ENCODE peak calls at places on chromosomes 4 and X, in nine cellular contexts. B is HFF-Myc, M is BJ, R is tibial artery, G is fibroblast of lung, L is AG04449, Y is A549, D is uterus, V is Peyer's patch. Z is an unnamed sample.
A peak's percentile ranks its signal among the peaks of the same experiment; 100 is the strongest.

GRCh38 chrX:44451056-44451455 is 91.6 kb downstream of the FUNDC1 start:
- DNase-seq in G (no peak), M (no peak), L (no peak), D (no peak), V (no peak), Y (no peak), B (no peak), R (no peak), Z (no peak)

GRCh38 chrX:40142417-40142816 is 44.7 kb upstream of the BCOR start:
- DNase-seq in L (no peak), Y (no peak), M (no peak), R (no peak), V (no peak), G (no peak), B (no peak), D (no peak), Z (no peak)

GRCh38 chr4:57095956-57096355 is 14.2 kb downstream of the IGFBP7 start:
- DNase-seq in D (no peak), V (no peak), Y (no peak), G (no peak), R (no peak), L (no peak), M (no peak), B (no peak), Z (no peak)

GRCh38 chr4:141009931-141010330 is 123.3 kb downstream of the RNF150 start:
- DNase-seq in B (no peak), V (no peak), D (no peak), R (no peak), M (no peak), Y (no peak), L (no peak), G (no peak), Z (no peak)

GRCh38 chr4:25423548-25423947 is 46.5 kb downstream of the ANAPC4 start:
- DNase-seq in M (no peak), D (no peak), L (no peak), Y (no peak), B (no peak), V (no peak), R (no peak), G (no peak), Z (no peak)

GRCh38 chr4:181661090-181661489 is 582.1 kb upstream of the TENM3 start:
- DNase-seq in V (no peak), G (peak; percentile 84), D (no peak), B (no peak), L (no peak), M (peak; percentile 41), R (no peak), Y (no peak), Z (peak; percentile 56)

GRCh38 chr4:176137626-176138025 is 57.8 kb downstream of the SPATA4 start:
- DNase-seq in Y (peak; percentile 0), G (no peak), M (peak; percentile 1), R (no peak), B (peak; percentile 12), V (no peak), L (no peak), D (no peak), Z (peak; percentile 24)

GRCh38 chr4:138875886-138876608 is 139.5 kb upstream of the NOCT start:
- DNase-seq in M (peak; percentile 82), Y (peak; percentile 67), L (peak; percentile 73), R (no peak), G (peak; percentile 37), D (no peak), V (no peak), B (peak; percentile 70), Z (peak; percentile 79)

GRCh38 chr4:90069151-90069550 is 58.0 kb upstream of the CCSER1 start:
- DNase-seq in D (no peak), B (no peak), R (no peak), L (no peak), M (no peak), V (no peak), G (no peak), Y (no peak), Z (no peak)

GRCh38 chr4:127843704-127844604 is 36.7 kb upstream of the PLK4 start:
- DNase-seq in R (no peak), M (no peak), D (no peak), L (no peak), B (no peak), G (no peak), V (no peak), Y (no peak), Z (no peak)

GRCh38 chr4:147773261-147774184 is 41.6 kb downstream of the ARHGAP10 start:
- DNase-seq in D (no peak), R (no peak), L (no peak), B (no peak), Y (no peak), M (no peak), V (no peak), G (peak; percentile 46), Z (no peak)

GRCh38 chr4:103207673-103208072 is 9.5 kb upstream of the CENPE start:
- DNase-seq in R (no peak), V (no peak), M (no peak), Y (peak; percentile 11), G (no peak), B (no peak), D (no peak), L (no peak), Z (no peak)

GRCh38 chr4:103199009-103199408 is 866 bp upstream of the CENPE start:
- DNase-seq in D (no peak), G (no peak), R (no peak), B (no peak), M (no peak), L (no peak), Y (no peak), V (no peak), Z (no peak)

GRCh38 chr4:103201724-103202123 is 3.6 kb upstream of the CENPE start:
- DNase-seq in M (no peak), L (no peak), G (no peak), V (no peak), R (no peak), Y (no peak), B (no peak), D (no peak), Z (no peak)

GRCh38 chr4:103201254-103201653 is 3.1 kb upstream of the CENPE start:
- DNase-seq in L (no peak), D (no peak), R (no peak), G (no peak), V (no peak), M (no peak), B (no peak), Y (no peak), Z (no peak)

DNA sequence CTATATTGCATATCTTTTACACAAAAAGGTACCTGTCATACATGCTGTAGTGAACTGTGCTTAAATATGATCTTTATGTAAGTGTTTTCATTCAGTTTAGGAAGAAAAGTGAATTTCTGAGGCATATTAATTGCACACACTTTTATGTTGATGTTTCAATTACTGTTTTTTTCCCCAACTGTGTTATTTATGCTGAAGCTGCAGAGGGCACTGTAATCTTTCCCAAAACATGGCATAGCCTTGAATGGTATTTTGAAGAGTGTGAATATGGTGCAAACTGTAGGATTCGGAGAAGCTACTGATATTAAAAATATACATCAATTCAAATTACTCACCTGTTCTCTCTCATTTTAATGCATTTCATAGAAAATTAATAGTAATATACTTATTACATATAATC is 6.0 kb upstream of the CENPE start:
- DNase-seq in R (no peak), V (no peak), G (peak; percentile 28), Y (peak; percentile 12), D (no peak), M (no peak), B (no peak), L (no peak), Z (no peak)
- TF ChIP-seq CTCF in R (no peak), V (peak; percentile 8), G (peak; percentile 24), Y (peak; percentile 42), D (no peak), M (no peak), B (peak; percentile 13), L (peak; percentile 24), Z (peak; percentile 32)

GRCh38 chr4:74431113-74431826 is 13.7 kb upstream of the AREG start:
- DNase-seq in M (no peak), V (no peak), R (no peak), D (no peak), Y (no peak), B (no peak), L (no peak), G (peak; percentile 92), Z (no peak)

GRCh38 chr4:74423101-74423500 is 21.8 kb upstream of the AREG start:
- DNase-seq in G (peak; percentile 87), D (no peak), L (no peak), V (peak; percentile 51), Y (peak; percentile 52), R (no peak), M (no peak), B (peak; percentile 48), Z (no peak)

GRCh38 chr4:74428278-74428677 is 16.7 kb upstream of the AREG start:
- DNase-seq in R (no peak), G (peak; percentile 78), M (no peak), L (no peak), D (no peak), Y (no peak), B (no peak), V (no peak), Z (no peak)

GRCh38 chr4:74424111-74424510 is 20.8 kb upstream of the AREG start:
- DNase-seq in Y (no peak), L (no peak), D (no peak), B (no peak), G (no peak), M (no peak), R (no peak), V (no peak), Z (no peak)

GRCh38 chr4:74426101-74426500 is 18.8 kb upstream of the AREG start:
- DNase-seq in Y (no peak), D (no peak), B (no peak), G (peak; percentile 76), M (peak; percentile 39), R (no peak), L (peak; percentile 57), V (no peak), Z (no peak)
- H3K4me3 ChIP-seq in Y (no peak overlapping the region), D (no peak overlapping the region), B (no peak overlapping the region), G (no peak overlapping the region), M (no peak overlapping the region), R (no peak overlapping the region), L (no peak overlapping the region), V (no peak overlapping the region), Z (no peak overlapping the region)

DNA sequence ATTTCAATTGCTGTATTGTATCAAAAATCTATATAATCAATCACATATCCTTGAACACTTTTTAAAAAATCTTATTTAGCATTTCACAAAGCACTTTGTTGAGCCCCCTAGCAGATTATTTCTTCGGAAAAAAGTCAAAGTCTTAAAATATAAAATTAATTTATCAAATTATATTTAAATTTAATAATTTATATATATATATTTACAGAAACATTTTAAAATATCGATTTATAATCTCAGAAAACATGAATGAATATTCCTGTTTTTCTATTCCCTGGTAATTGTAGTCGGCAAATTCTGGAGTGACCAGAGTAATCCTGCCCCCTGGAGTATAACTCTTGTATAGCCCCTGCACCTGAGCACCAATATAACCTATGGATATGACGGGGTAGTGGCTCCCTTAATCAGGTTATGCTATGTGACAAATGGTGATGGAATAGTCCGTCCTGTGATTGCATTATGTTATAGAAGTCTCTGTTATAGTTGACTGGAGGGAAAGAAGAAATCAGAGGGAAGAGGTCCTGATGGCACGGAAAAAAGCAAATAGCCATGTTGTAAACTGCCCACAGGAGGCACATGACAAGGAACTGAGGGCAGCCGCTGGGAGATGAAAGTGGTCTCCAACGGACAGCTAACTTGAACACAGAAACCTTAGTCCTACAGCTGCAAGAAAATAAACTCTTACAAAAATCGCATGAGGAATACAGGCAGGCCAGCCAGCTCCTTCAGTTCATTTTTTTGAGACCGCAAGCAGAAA is 1092.3 kb downstream of the ARAP2 start:
- DNase-seq in V (no peak), G (no peak), M (no peak), L (no peak), Y (peak; percentile 29), R (no peak), B (peak; percentile 3), D (no peak), Z (no peak)
- TF ChIP-seq CTCF in V (no peak), G (no peak), M (no peak), L (no peak), Y (peak; percentile 26), R (no peak), B (peak; percentile 48), D (no peak), Z (no peak)

GRCh38 chrX:115595049-115595448 is 34.1 kb downstream of the PLS3 start:
- DNase-seq in Y (no peak), M (no peak), B (no peak), G (no peak), L (no peak), D (no peak), R (no peak), V (no peak), Z (no peak)
- H3K4me3 ChIP-seq in Y (no peak overlapping the region), M (no peak overlapping the region), B (no peak overlapping the region), G (peak overlapping the region; percentile 57), L (no peak overlapping the region), D (no peak overlapping the region), R (peak overlapping the region; percentile 45), V (no peak overlapping the region), Z (no peak overlapping the region)

Z was measured in AG09309.